ENCODE peak calls at places on chromosomes 16 and 17, in nine cellular contexts. One of them, this sample, is unnamed.

GRCh38 chr16:1656808-1657617 is 21.1 kb upstream of the JPT2 start:
- DNase-seq in pulmonary artery endothelial cell: no peak
- DNase-seq in activated CD4-positive, alpha-beta T cell treated with anti-CD3 and anti-CD28 coated beads for 24 hours: no peak
- DNase-seq in HFFc6: no peak
- DNase-seq in NCI-H774: no peak
- DNase-seq in brain microvascular endothelial cell: no peak
- DNase-seq in NCI-H2029: no peak
- DNase-seq in GM03348: no peak
- DNase-seq in AG20443: no peak
- DNase-seq in this sample: no peak

GRCh38 chr16:4576008-4576407 is 19.9 kb downstream of the C16orf96 start:
- DNase-seq in GM03348: no peak
- DNase-seq in NCI-H2029: no peak
- DNase-seq in brain microvascular endothelial cell: no peak
- DNase-seq in HFFc6: no peak
- DNase-seq in NCI-H774: no peak
- DNase-seq in AG20443: no peak
- DNase-seq in pulmonary artery endothelial cell: no peak
- DNase-seq in activated CD4-positive, alpha-beta T cell treated with anti-CD3 and anti-CD28 coated beads for 24 hours: no peak
- DNase-seq in this sample: no peak

GRCh38 chr16:77794586-77794985 is 6.2 kb downstream of the VAT1L start:
- DNase-seq in NCI-H774: no peak
- DNase-seq in brain microvascular endothelial cell: peak
- DNase-seq in pulmonary artery endothelial cell: peak
- DNase-seq in NCI-H2029: no peak
- DNase-seq in activated CD4-positive, alpha-beta T cell treated with anti-CD3 and anti-CD28 coated beads for 24 hours: no peak
- DNase-seq in AG20443: peak
- DNase-seq in HFFc6: peak
- DNase-seq in GM03348: no peak
- DNase-seq in this sample: peak

GRCh38 chr17:8060274-8060673 is 21.4 kb downstream of the ALOX15B start:
- DNase-seq in pulmonary artery endothelial cell: peak
- DNase-seq in GM03348: peak
- DNase-seq in HFFc6: peak
- DNase-seq in activated CD4-positive, alpha-beta T cell treated with anti-CD3 and anti-CD28 coated beads for 24 hours: peak
- DNase-seq in NCI-H774: peak
- DNase-seq in AG20443: peak
- DNase-seq in NCI-H2029: peak
- DNase-seq in brain microvascular endothelial cell: peak
- DNase-seq in this sample: peak

GRCh38 chr16:30359871-30360170 is 4.7 kb upstream of the CD2BP2 start:
- DNase-seq in AG20443: no peak
- DNase-seq in NCI-H774: no peak
- DNase-seq in activated CD4-positive, alpha-beta T cell treated with anti-CD3 and anti-CD28 coated beads for 24 hours: no peak
- DNase-seq in GM03348: no peak
- DNase-seq in NCI-H2029: no peak
- DNase-seq in brain microvascular endothelial cell: no peak
- DNase-seq in pulmonary artery endothelial cell: no peak
- DNase-seq in HFFc6: no peak
- DNase-seq in this sample: no peak

GRCh38 chr16:83958137-83958810 is 5.2 kb downstream of the OSGIN1 start:
- DNase-seq in pulmonary artery endothelial cell: no peak
- DNase-seq in AG20443: no peak
- DNase-seq in activated CD4-positive, alpha-beta T cell treated with anti-CD3 and anti-CD28 coated beads for 24 hours: no peak
- DNase-seq in HFFc6: no peak
- DNase-seq in brain microvascular endothelial cell: peak
- DNase-seq in NCI-H774: no peak
- DNase-seq in NCI-H2029: no peak
- DNase-seq in GM03348: no peak
- DNase-seq in this sample: no peak

GRCh38 chr17:5555254-5555653 is 29.1 kb downstream of the NLRP1 start:
- DNase-seq in brain microvascular endothelial cell: peak
- DNase-seq in activated CD4-positive, alpha-beta T cell treated with anti-CD3 and anti-CD28 coated beads for 24 hours: no peak
- DNase-seq in NCI-H2029: no peak
- DNase-seq in NCI-H774: no peak
- DNase-seq in GM03348: peak
- DNase-seq in HFFc6: peak
- DNase-seq in pulmonary artery endothelial cell: no peak
- DNase-seq in AG20443: peak
- DNase-seq in this sample: no peak

GRCh38 chr17:77846531-77847085 is 111.9 kb upstream of the TNRC6C start:
- DNase-seq in HFFc6: no peak
- DNase-seq in GM03348: no peak
- DNase-seq in activated CD4-positive, alpha-beta T cell treated with anti-CD3 and anti-CD28 coated beads for 24 hours: no peak
- DNase-seq in NCI-H774: no peak
- DNase-seq in brain microvascular endothelial cell: no peak
- DNase-seq in AG20443: no peak
- DNase-seq in NCI-H2029: peak
- DNase-seq in pulmonary artery endothelial cell: no peak
- DNase-seq in this sample: no peak

GRCh38 chr16:49542391-49542891 is 168.8 kb downstream of the C16orf78 start:
- DNase-seq in pulmonary artery endothelial cell: no peak
- DNase-seq in HFFc6: no peak
- DNase-seq in NCI-H2029: no peak
- DNase-seq in NCI-H774: no peak
- DNase-seq in activated CD4-positive, alpha-beta T cell treated with anti-CD3 and anti-CD28 coated beads for 24 hours: no peak
- DNase-seq in brain microvascular endothelial cell: no peak
- DNase-seq in AG20443: no peak
- DNase-seq in GM03348: no peak
- DNase-seq in this sample: peak

GRCh38 chr17:69854381-69854780 is 220.6 kb upstream of the KCNJ16 start:
- DNase-seq in AG20443: no peak
- DNase-seq in HFFc6: no peak
- DNase-seq in brain microvascular endothelial cell: no peak
- DNase-seq in GM03348: no peak
- DNase-seq in NCI-H774: no peak
- DNase-seq in activated CD4-positive, alpha-beta T cell treated with anti-CD3 and anti-CD28 coated beads for 24 hours: no peak
- DNase-seq in NCI-H2029: no peak
- DNase-seq in pulmonary artery endothelial cell: no peak
- DNase-seq in this sample: peak

GRCh38 chr16:85395913-85396878 is 216.9 kb upstream of the GSE1 start:
- DNase-seq in AG20443: no peak
- DNase-seq in NCI-H2029: no peak
- DNase-seq in pulmonary artery endothelial cell: no peak
- DNase-seq in GM03348: peak
- DNase-seq in brain microvascular endothelial cell: peak
- DNase-seq in activated CD4-positive, alpha-beta T cell treated with anti-CD3 and anti-CD28 coated beads for 24 hours: no peak
- DNase-seq in HFFc6: no peak
- DNase-seq in NCI-H774: no peak
- DNase-seq in this sample: peak

GRCh38 chr17:75514299-75515228 is 773 bp downstream of the CASKIN2 start:
- DNase-seq in GM03348: peak
- DNase-seq in activated CD4-positive, alpha-beta T cell treated with anti-CD3 and anti-CD28 coated beads for 24 hours: no peak
- DNase-seq in HFFc6: no peak
- DNase-seq in pulmonary artery endothelial cell: no peak
- DNase-seq in NCI-H2029: no peak
- DNase-seq in brain microvascular endothelial cell: no peak
- DNase-seq in NCI-H774: no peak
- DNase-seq in AG20443: no peak
- DNase-seq in this sample: no peak

GRCh38 chr17:82970818-82971610 is 108.4 kb upstream of the METRNL start:
- DNase-seq in HFFc6: no peak
- DNase-seq in GM03348: no peak
- DNase-seq in NCI-H774: no peak
- DNase-seq in pulmonary artery endothelial cell: no peak
- DNase-seq in NCI-H2029: no peak
- DNase-seq in activated CD4-positive, alpha-beta T cell treated with anti-CD3 and anti-CD28 coated beads for 24 hours: no peak
- DNase-seq in brain microvascular endothelial cell: no peak
- DNase-seq in AG20443: no peak
- DNase-seq in this sample: no peak

GRCh38 chr17:47652570-47652969 is 2.9 kb downstream of the KPNB1 start:
- DNase-seq in GM03348: no peak
- DNase-seq in AG20443: no peak
- DNase-seq in brain microvascular endothelial cell: no peak
- DNase-seq in activated CD4-positive, alpha-beta T cell treated with anti-CD3 and anti-CD28 coated beads for 24 hours: no peak
- DNase-seq in NCI-H2029: no peak
- DNase-seq in HFFc6: no peak
- DNase-seq in pulmonary artery endothelial cell: no peak
- DNase-seq in NCI-H774: no peak
- DNase-seq in this sample: peak

GRCh38 chr16:8867483-8868271 is 1.1 kb downstream of the CARHSP1 start:
- DNase-seq in AG20443: peak
- DNase-seq in NCI-H774: no peak
- DNase-seq in pulmonary artery endothelial cell: no peak
- DNase-seq in GM03348: peak
- DNase-seq in activated CD4-positive, alpha-beta T cell treated with anti-CD3 and anti-CD28 coated beads for 24 hours: no peak
- DNase-seq in HFFc6: no peak
- DNase-seq in NCI-H2029: no peak
- DNase-seq in brain microvascular endothelial cell: no peak
- DNase-seq in this sample: peak

GRCh38 chr16:12318661-12319463 is 342.3 kb downstream of the SNX29 start:
- DNase-seq in pulmonary artery endothelial cell: no peak
- DNase-seq in GM03348: no peak
- DNase-seq in NCI-H774: no peak
- DNase-seq in brain microvascular endothelial cell: no peak
- DNase-seq in AG20443: no peak
- DNase-seq in NCI-H2029: no peak
- DNase-seq in activated CD4-positive, alpha-beta T cell treated with anti-CD3 and anti-CD28 coated beads for 24 hours: no peak
- DNase-seq in HFFc6: no peak
- DNase-seq in this sample: no peak

GRCh38 chr17:76550712-76551615 is 11.1 kb downstream of the PRCD start:
- DNase-seq in AG20443: no peak
- DNase-seq in GM03348: peak
- DNase-seq in pulmonary artery endothelial cell: no peak
- DNase-seq in NCI-H2029: peak
- DNase-seq in HFFc6: no peak
- DNase-seq in NCI-H774: peak
- DNase-seq in activated CD4-positive, alpha-beta T cell treated with anti-CD3 and anti-CD28 coated beads for 24 hours: no peak
- DNase-seq in brain microvascular endothelial cell: no peak
- DNase-seq in this sample: peak

GRCh38 chr17:38868095-38868967 is 1.5 kb upstream of the LASP1 start:
- DNase-seq in pulmonary artery endothelial cell: no peak
- DNase-seq in NCI-H774: no peak
- DNase-seq in activated CD4-positive, alpha-beta T cell treated with anti-CD3 and anti-CD28 coated beads for 24 hours: no peak
- DNase-seq in AG20443: peak
- DNase-seq in HFFc6: peak
- DNase-seq in NCI-H2029: peak
- DNase-seq in brain microvascular endothelial cell: peak
- DNase-seq in GM03348: peak
- DNase-seq in this sample: peak

GRCh38 chr16:53980675-53981074 is 276.7 kb downstream of the FTO start:
- DNase-seq in pulmonary artery endothelial cell: no peak
- DNase-seq in HFFc6: no peak
- DNase-seq in brain microvascular endothelial cell: no peak
- DNase-seq in NCI-H774: no peak
- DNase-seq in activated CD4-positive, alpha-beta T cell treated with anti-CD3 and anti-CD28 coated beads for 24 hours: no peak
- DNase-seq in AG20443: no peak
- DNase-seq in NCI-H2029: no peak
- DNase-seq in GM03348: no peak
- DNase-seq in this sample: no peak

GRCh38 chr17:72850410-72850809 is 242.1 kb downstream of the SLC39A11 start:
- DNase-seq in NCI-H2029: no peak
- DNase-seq in pulmonary artery endothelial cell: no peak
- DNase-seq in activated CD4-positive, alpha-beta T cell treated with anti-CD3 and anti-CD28 coated beads for 24 hours: no peak
- DNase-seq in AG20443: peak
- DNase-seq in NCI-H774: no peak
- DNase-seq in brain microvascular endothelial cell: peak
- DNase-seq in HFFc6: peak
- DNase-seq in GM03348: peak
- DNase-seq in this sample: peak

GRCh38 chr17:78970834-78971763 is 8.6 kb downstream of the LGALS3BP start:
- DNase-seq in AG20443: peak
- DNase-seq in NCI-H2029: peak
- DNase-seq in HFFc6: peak
- DNase-seq in pulmonary artery endothelial cell: peak
- DNase-seq in activated CD4-positive, alpha-beta T cell treated with anti-CD3 and anti-CD28 coated beads for 24 hours: peak
- DNase-seq in GM03348: peak
- DNase-seq in brain microvascular endothelial cell: peak
- DNase-seq in NCI-H774: peak
- DNase-seq in this sample: peak

GRCh38 chr17:4182043-4182442 is 39.0 kb downstream of the CYB5D2 start:
- DNase-seq in GM03348: no peak
- DNase-seq in AG20443: no peak
- DNase-seq in NCI-H774: no peak
- DNase-seq in brain microvascular endothelial cell: no peak
- DNase-seq in NCI-H2029: no peak
- DNase-seq in activated CD4-positive, alpha-beta T cell treated with anti-CD3 and anti-CD28 coated beads for 24 hours: no peak
- DNase-seq in pulmonary artery endothelial cell: no peak
- DNase-seq in HFFc6: no peak
- DNase-seq in this sample: no peak

GRCh38 chr17:8016632-8017424 is 14.4 kb downstream of the GUCY2D start:
- DNase-seq in GM03348: no peak
- DNase-seq in activated CD4-positive, alpha-beta T cell treated with anti-CD3 and anti-CD28 coated beads for 24 hours: peak
- DNase-seq in brain microvascular endothelial cell: peak
- DNase-seq in NCI-H774: no peak
- DNase-seq in HFFc6: no peak
- DNase-seq in AG20443: no peak
- DNase-seq in pulmonary artery endothelial cell: no peak
- DNase-seq in NCI-H2029: no peak
- DNase-seq in this sample: peak

GRCh38 chr17:33986566-33986965 is 268.5 kb upstream of the CCL2 start:
- DNase-seq in pulmonary artery endothelial cell: no peak
- DNase-seq in GM03348: no peak
- DNase-seq in HFFc6: no peak
- DNase-seq in brain microvascular endothelial cell: no peak
- DNase-seq in NCI-H2029: no peak
- DNase-seq in AG20443: no peak
- DNase-seq in NCI-H774: no peak
- DNase-seq in activated CD4-positive, alpha-beta T cell treated with anti-CD3 and anti-CD28 coated beads for 24 hours: no peak
- DNase-seq in this sample: no peak

GRCh38 chr16:24771132-24771778 is 41.8 kb downstream of the TNRC6A start:
- DNase-seq in AG20443: no peak
- DNase-seq in HFFc6: peak
- DNase-seq in pulmonary artery endothelial cell: no peak
- DNase-seq in brain microvascular endothelial cell: peak
- DNase-seq in NCI-H2029: no peak
- DNase-seq in NCI-H774: no peak
- DNase-seq in activated CD4-positive, alpha-beta T cell treated with anti-CD3 and anti-CD28 coated beads for 24 hours: no peak
- DNase-seq in GM03348: no peak
- DNase-seq in this sample: peak

GRCh38 chr17:42774066-42774750 is 959 bp downstream of the VPS25 start:
- DNase-seq in GM03348: peak
- DNase-seq in activated CD4-positive, alpha-beta T cell treated with anti-CD3 and anti-CD28 coated beads for 24 hours: no peak
- DNase-seq in brain microvascular endothelial cell: no peak
- DNase-seq in AG20443: no peak
- DNase-seq in NCI-H774: no peak
- DNase-seq in pulmonary artery endothelial cell: no peak
- DNase-seq in NCI-H2029: no peak
- DNase-seq in HFFc6: peak
- DNase-seq in this sample: peak

GRCh38 chr17:2685696-2686095 is 25.9 kb downstream of the CLUH start:
- DNase-seq in brain microvascular endothelial cell: no peak
- DNase-seq in activated CD4-positive, alpha-beta T cell treated with anti-CD3 and anti-CD28 coated beads for 24 hours: no peak
- DNase-seq in GM03348: no peak
- DNase-seq in HFFc6: no peak
- DNase-seq in NCI-H2029: no peak
- DNase-seq in pulmonary artery endothelial cell: no peak
- DNase-seq in AG20443: no peak
- DNase-seq in NCI-H774: no peak
- DNase-seq in this sample: no peak

GRCh38 chr17:60165976-60166375 is 16.2 kb downstream of the CA4 start:
- DNase-seq in activated CD4-positive, alpha-beta T cell treated with anti-CD3 and anti-CD28 coated beads for 24 hours: no peak
- DNase-seq in brain microvascular endothelial cell: no peak
- DNase-seq in NCI-H774: no peak
- DNase-seq in AG20443: no peak
- DNase-seq in HFFc6: no peak
- DNase-seq in GM03348: no peak
- DNase-seq in NCI-H2029: no peak
- DNase-seq in pulmonary artery endothelial cell: no peak
- DNase-seq in this sample: no peak

GRCh38 chr17:19409509-19409908 is 1.5 kb upstream of the RNF112 start:
- DNase-seq in GM03348: peak
- DNase-seq in brain microvascular endothelial cell: peak
- DNase-seq in HFFc6: peak
- DNase-seq in pulmonary artery endothelial cell: no peak
- DNase-seq in activated CD4-positive, alpha-beta T cell treated with anti-CD3 and anti-CD28 coated beads for 24 hours: no peak
- DNase-seq in AG20443: peak
- DNase-seq in NCI-H2029: no peak
- DNase-seq in NCI-H774: no peak
- DNase-seq in this sample: peak

GRCh38 chr17:6843241-6843890 is 11.8 kb upstream of the TEKT1 start:
- DNase-seq in HFFc6: peak
- DNase-seq in pulmonary artery endothelial cell: no peak
- DNase-seq in GM03348: peak
- DNase-seq in NCI-H2029: peak
- DNase-seq in AG20443: peak
- DNase-seq in activated CD4-positive, alpha-beta T cell treated with anti-CD3 and anti-CD28 coated beads for 24 hours: no peak
- DNase-seq in brain microvascular endothelial cell: no peak
- DNase-seq in NCI-H774: peak
- DNase-seq in this sample: peak

This sample was measured in choroid plexus epithelial cell.